ENCODE peak calls at places on chromosomes 6 and 20, in eight cellular contexts. V is endodermal cell, F is neuronal stem cell, Q is adipocyte, G is PC-3, E is IMR-90, C is mesendoderm, S is GM23248. N is an unnamed sample.

GRCh38 chr6:90411292-90411781 is 114.7 kb upstream of the BACH2 start:
- DNase-seq in S (no peak), E (no peak), F (no peak), Q (no peak), C (peak), G (peak), V (peak), N (peak)

GRCh38 chr20:44142416-44142815 is 44.6 kb downstream of the JPH2 start:
- DNase-seq in Q (peak), S (peak), C (no peak), E (peak), V (no peak), G (no peak), F (no peak), N (no peak)

GRCh38 chr20:36861875-36862801 is 13.8 kb upstream of the TLDC2 start:
- DNase-seq in V (peak), G (peak), F (no peak), Q (peak), E (peak), S (peak), C (peak), N (peak)

GRCh38 chr6:129491436-129491835 is 218.5 kb downstream of the ARHGAP18 start:
- DNase-seq in F (no peak), G (peak), Q (no peak), C (no peak), V (no peak), E (peak), S (no peak), N (no peak)

GRCh38 chr6:36349240-36349639 is 12.6 kb upstream of the BNIP5 start:
- DNase-seq in G (peak), F (no peak), C (no peak), V (peak), Q (no peak), S (no peak), E (no peak), N (peak)

GRCh38 chr6:39665871-39666270 is 59.3 kb downstream of the KIF6 start:
- DNase-seq in C (no peak), E (peak), G (no peak), F (no peak), Q (peak), V (no peak), S (peak), N (no peak)

GRCh38 chr6:31489046-31489445 is 8.9 kb upstream of the MICB start:
- DNase-seq in E (no peak), F (no peak), G (no peak), V (no peak), C (no peak), Q (no peak), S (no peak), N (no peak)

GRCh38 chr6:106300944-106301343 is 24.6 kb downstream of the ATG5 start:
- DNase-seq in V (no peak), G (peak), S (peak), C (peak), Q (peak), F (no peak), E (peak), N (peak)

GRCh38 chr6:42199106-42199981 is 4.6 kb upstream of the GUCA1B start:
- DNase-seq in S (peak), G (peak), F (no peak), Q (peak), C (no peak), V (no peak), E (peak), N (peak)

GRCh38 chr20:57432874-57433491 is 41.8 kb downstream of the RBM38 start:
- DNase-seq in C (no peak), S (peak), V (no peak), G (peak), E (no peak), Q (no peak), F (no peak), N (peak)
- H3K9ac ChIP-seq in C (no peak), S (no peak), V (no peak), G (peak), E (no peak), Q (no peak), F (no peak), N (no peak)

DNA sequence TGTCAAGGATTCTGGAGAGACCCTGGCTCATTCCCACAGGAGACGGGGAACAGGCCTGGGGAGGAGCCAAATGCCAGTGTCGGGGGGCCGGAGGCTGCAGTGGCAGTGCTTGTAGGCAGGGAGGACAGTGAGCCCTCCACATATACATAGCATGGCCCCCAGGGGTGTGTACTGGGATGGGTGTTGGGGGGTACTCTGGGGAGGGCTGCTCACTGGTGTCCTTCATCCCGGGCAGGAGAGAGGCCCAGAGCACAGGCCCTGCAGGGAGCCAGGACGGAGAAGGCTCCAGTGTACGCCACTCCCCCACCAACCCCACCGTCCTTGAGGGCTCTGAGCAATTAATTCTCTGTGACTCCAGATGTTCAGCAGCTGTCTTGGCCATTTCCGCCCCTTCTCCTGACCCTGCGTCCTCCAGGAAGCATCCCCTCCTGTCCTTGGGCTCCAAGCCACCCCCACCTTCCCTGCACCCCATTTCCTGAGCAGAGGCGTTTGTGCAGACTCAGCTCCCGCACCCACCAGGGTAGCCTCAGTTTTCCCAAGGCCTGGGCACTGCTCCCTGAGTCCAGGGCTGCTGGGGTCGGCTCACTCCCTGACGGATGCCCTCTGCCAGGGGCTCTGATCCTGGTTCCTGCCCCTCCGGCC is 3.4 kb upstream of the ABHD16B start:
- DNase-seq in V (no peak), E (no peak), S (peak), G (no peak), F (no peak), C (no peak), Q (no peak), N (no peak)
- H3K9ac ChIP-seq in V (no peak), E (no peak), S (no peak), G (no peak), F (peak), C (peak), Q (peak), N (no peak)

GRCh38 chr6:26016326-26017275 is 54.0 kb downstream of the TRIM38 start:
- DNase-seq in E (peak), Q (peak), F (no peak), G (no peak), V (peak), S (peak), C (peak), N (peak)

GRCh38 chr6:26020983-26021349 is 58.4 kb downstream of the TRIM38 start:
- DNase-seq in F (peak), C (no peak), Q (peak), V (peak), S (peak), E (peak), G (peak), N (peak)

GRCh38 chr6:26020291-26020982 is 57.8 kb downstream of the TRIM38 start:
- DNase-seq in V (peak), Q (peak), F (peak), G (peak), C (peak), E (peak), S (peak), N (peak)

GRCh38 chr6:26019261-26019845 is 56.8 kb downstream of the TRIM38 start:
- DNase-seq in V (no peak), F (no peak), E (no peak), C (no peak), Q (no peak), S (no peak), G (no peak), N (no peak)

DNA sequence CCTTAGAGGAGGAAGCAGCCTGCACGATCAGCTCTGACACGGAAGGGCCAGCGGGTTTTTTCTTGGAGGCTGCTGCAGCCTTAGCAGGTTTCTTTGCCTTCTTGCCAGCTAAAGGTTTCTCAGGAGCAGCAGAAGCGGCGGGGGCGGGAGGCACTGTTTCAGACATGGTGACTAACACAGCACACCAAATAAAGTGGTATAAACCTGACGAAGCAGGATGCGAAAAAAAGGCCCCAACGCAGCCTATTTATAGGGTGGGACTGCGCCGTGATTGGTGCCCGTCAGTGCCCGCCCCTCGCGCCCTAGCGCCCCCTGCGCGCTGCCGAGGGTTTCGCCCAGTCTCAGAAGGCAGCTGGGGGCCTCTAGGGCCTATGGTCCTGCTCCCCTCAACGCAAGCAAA is 55.0 kb downstream of the TRIM38 start:
- DNase-seq in G (no peak), E (peak), F (peak), Q (peak), V (peak), C (peak), S (peak), N (peak)
- H3K9ac ChIP-seq in G (no peak), E (peak), F (peak), Q (peak), V (no peak), C (peak), S (peak), N (peak)

DNA sequence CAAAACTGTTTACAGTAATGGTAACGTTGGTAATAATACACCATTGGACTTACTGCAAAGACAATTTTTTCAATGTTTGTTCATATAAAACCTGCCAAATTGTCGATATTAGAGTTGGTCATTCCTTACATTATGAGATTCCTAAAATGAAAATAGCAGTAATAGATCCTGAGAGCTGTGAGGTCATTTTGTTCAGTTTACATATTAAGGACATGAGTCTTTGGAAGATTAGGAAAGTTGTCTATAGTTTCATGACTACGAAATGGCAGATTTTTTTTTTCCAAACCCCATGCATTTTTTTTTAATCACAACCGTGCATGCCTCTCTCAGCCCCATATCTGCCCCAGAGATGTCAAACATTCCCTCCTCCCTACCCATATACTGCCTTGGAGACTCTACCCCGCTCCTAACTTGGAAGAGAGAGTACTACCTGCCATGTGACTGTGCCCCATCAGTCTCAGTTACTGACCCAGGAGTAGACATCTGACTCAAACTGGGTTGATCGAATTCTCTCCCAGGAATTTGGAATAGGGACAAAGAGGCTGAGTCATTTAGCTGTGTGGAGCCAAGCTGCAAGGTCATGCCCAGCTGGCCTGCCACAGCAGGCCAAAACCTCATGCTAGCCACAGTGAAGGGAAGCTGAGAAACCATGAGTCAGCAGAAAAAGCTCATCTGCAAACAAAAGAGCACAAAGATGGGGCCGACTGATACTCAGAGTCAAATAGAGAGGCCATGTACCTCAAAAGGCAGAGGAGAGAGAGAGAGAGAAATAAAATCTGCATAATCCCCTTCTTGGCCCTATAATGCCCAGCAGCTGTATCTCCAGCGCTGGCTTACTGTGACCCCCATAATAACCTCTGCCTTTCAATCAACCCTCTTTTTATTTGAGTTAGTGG is 21.0 kb upstream of the AKIRIN2 start:
- DNase-seq in S (peak), G (peak), Q (peak), F (peak), E (peak), V (peak), C (peak), N (peak)
- H3K9ac ChIP-seq in S (peak), G (peak), Q (peak), F (no peak), E (peak), V (no peak), C (no peak), N (peak)

DNA sequence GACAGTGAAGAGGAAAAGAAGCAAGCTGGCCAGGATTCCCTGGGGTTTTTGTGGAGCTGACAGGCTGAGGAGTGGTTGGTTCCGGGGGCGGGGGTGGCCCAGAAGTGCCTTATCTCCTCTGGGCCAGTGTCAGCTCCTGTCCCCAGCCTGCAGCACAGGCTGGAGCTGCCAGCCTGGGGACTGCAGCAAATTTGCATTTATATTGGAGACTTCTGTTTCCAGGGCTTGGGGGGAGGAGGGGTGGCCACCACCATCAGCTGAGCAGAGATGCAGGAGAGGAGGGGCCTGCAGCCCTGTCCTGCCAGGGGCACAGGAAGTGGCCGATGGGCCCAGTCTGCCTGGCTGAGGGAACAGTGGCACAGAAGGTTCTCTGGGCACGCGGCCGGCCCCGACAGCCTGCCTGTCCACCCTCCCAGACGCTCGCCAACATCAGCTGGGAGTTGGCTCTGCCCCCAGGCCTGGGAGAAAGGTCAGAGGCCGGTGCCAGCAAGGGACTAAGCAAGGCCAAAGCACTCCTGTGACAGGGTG is 24.3 kb upstream of the SCRT2 start:
- DNase-seq in C (peak), Q (no peak), E (no peak), F (no peak), S (no peak), V (peak), G (no peak), N (no peak)
- H3K9ac ChIP-seq in C (no peak), Q (no peak), E (no peak), F (peak), S (no peak), V (no peak), G (no peak), N (no peak)

DNA sequence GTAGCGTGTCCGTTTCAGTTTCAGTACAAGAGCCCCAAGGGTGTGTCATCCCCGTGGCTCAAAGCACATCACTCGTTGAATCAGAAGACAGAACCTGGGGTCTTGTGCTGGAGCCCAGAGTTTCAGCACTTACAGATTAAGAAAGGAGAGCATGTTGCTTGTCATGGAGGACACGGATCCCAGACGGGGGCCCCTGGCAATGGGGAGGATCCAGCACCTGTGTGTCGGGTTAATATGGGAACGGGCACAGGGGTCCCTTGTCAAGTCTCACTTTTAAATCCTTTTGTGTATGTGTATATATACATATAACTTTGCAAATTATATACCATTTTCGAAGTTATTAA is 23.4 kb downstream of the THBS2 start:
- DNase-seq in E (no peak), F (no peak), Q (no peak), S (no peak), V (no peak), C (no peak), G (no peak), N (peak)
- H3K9ac ChIP-seq in E (no peak), F (no peak), Q (peak), S (no peak), V (no peak), C (no peak), G (no peak), N (no peak)

GRCh38 chr6:154933181-154933827 is 61.8 kb upstream of the TIAM2 start:
- DNase-seq in E (peak), Q (peak), V (no peak), F (no peak), G (no peak), S (no peak), C (peak), N (no peak)

GRCh38 chr6:154931741-154932424 is 63.2 kb upstream of the TIAM2 start:
- DNase-seq in Q (peak), C (peak), E (peak), F (peak), V (peak), G (peak), S (peak), N (no peak)

GRCh38 chr6:154928325-154928922 is 66.7 kb upstream of the TIAM2 start:
- DNase-seq in G (peak), C (peak), V (peak), Q (peak), F (peak), S (peak), E (peak), N (peak)

GRCh38 chr6:154930490-154930889 is 64.6 kb upstream of the TIAM2 start:
- DNase-seq in Q (no peak), G (no peak), S (no peak), C (peak), V (peak), F (no peak), E (no peak), N (no peak)

DNA sequence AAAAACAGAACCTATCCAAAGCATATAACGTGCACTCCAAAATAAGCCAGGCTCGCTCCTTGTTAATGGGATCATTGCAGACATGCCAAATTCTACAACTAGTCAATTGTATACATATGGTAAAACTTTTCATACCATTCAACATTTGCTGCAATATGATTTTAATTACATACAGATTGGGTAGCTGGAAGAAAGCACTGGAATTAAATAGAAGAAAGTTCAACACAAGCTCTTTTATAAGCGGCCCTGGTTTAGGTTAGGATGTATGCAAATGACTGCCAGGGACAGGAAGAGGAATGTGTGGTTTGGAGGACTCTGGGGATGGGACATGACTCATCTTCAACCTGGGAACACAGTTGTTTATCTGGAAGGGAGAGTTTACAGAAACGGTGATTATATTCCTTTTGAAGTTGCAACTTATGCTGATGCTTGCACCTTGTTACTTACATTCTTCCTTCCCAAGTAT is 62.5 kb upstream of the TIAM2 start:
- DNase-seq in S (peak), Q (peak), G (peak), V (peak), E (peak), F (no peak), C (peak), N (peak)
- H3K9ac ChIP-seq in S (no peak), Q (no peak), G (no peak), V (peak), E (no peak), F (no peak), C (no peak), N (no peak)

DNA sequence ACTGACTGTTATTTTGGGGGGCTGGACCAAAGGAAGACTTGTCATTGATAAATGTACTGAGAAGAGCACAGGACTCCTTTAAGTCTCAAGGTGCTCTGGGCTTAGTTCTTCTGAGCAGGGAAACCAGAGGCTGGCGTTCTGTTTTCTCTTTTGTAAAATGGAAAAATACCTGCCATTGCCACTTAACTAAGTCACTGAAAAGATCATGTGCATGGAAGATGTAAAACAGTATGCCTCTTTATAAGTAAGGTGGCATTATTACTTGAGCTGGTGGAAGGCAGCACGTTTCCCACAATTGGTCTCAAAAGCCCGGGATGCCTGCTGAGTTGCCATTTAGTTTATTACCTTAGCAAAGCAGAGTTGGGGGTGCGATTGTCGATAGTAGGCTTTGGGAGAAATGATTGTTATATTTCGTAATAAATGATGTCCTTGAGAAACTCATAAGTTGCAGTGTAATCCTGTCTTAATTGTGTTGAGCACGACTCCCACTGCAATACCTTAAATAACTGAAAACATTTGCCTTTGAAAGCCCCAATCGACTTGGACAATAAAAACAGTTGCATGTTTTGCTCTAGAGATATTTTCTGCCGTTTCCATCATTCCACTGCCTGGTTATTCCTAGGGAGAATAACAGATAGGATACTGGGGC is 3.6 kb downstream of the JARID2 start:
- DNase-seq in V (no peak), S (peak), C (no peak), F (no peak), G (no peak), E (no peak), Q (peak), N (no peak)
- H3K9ac ChIP-seq in V (peak), S (peak), C (peak), F (no peak), G (peak), E (peak), Q (peak), N (peak)

DNA sequence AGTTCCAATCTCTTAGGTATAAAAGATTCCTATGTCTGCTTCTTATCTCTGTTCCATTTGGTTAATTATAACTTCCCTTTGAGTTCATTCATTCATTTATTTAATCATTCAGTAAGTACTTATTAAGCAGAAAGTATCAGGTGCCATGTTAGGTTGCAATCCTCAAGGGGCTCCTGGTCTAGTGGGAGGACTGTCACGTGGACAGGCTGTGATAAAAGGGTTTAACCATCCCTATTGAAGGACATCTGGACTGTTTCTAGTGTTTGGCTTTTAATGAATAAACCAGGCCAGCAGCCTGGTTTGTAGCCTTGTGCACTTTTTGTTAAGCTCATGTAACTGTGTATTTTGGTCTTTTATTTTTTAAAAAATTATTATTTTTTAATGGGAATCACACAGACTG is 162.1 kb upstream of the OGFRL1 start:
- DNase-seq in E (no peak), C (no peak), S (no peak), Q (no peak), V (no peak), G (no peak), F (no peak), N (no peak)
- H3K9ac ChIP-seq in E (no peak), C (no peak), S (no peak), Q (no peak), V (no peak), G (no peak), F (no peak), N (no peak)

GRCh38 chr6:146077992-146078391 is 49.1 kb downstream of the GRM1 start:
- DNase-seq in V (no peak), F (no peak), E (no peak), Q (no peak), G (no peak), S (no peak), C (no peak), N (no peak)
- H3K9ac ChIP-seq in V (no peak), F (no peak), E (no peak), Q (no peak), G (no peak), S (no peak), C (no peak), N (no peak)